ENCODE peak calls at places on chromosome 11, in five cellular contexts. Z is IMR-90, Q is mesendoderm, A is neuronal stem cell, L is H9. D is an unnamed sample.

GRCh38 chr11:11604340-11604992 is 17.3 kb downstream of the GALNT18 start:
- DNase-seq in L (no peak), A (no peak), Q (no peak), Z (no peak), D (no peak)

GRCh38 chr11:73760066-73760679 is 701 bp downstream of the RAB6A start:
- DNase-seq in Q (peak), L (peak), Z (peak), A (no peak), D (no peak)

GRCh38 chr11:12223771-12224536 is 113.6 kb downstream of the MICAL2 start:
- DNase-seq in Q (no peak), Z (peak), A (no peak), L (no peak), D (no peak)

GRCh38 chr11:8531312-8531711 is 62.7 kb downstream of the STK33 start:
- DNase-seq in Z (no peak), Q (no peak), A (no peak), L (no peak), D (no peak)

GRCh38 chr11:11975201-11976092 is 33.0 kb downstream of the DKK3 start:
- DNase-seq in L (peak), Q (peak), Z (no peak), A (no peak), D (peak)

GRCh38 chr11:60761436-60762190 is 4.9 kb downstream of the MS4A15 start:
- DNase-seq in Q (no peak), L (no peak), Z (no peak), A (no peak), D (no peak)

GRCh38 chr11:119536801-119537200 is 113.8 kb upstream of the THY1 start:
- DNase-seq in L (no peak), Z (no peak), A (no peak), Q (peak), D (no peak)

GRCh38 chr11:119367661-119368120 is 13.8 kb downstream of the USP2 start:
- DNase-seq in L (no peak), Q (no peak), Z (no peak), A (no peak), D (no peak)

GRCh38 chr11:119377961-119378667 is 3.4 kb downstream of the USP2 start:
- DNase-seq in A (no peak), L (no peak), Z (no peak), Q (peak), D (no peak)

GRCh38 chr11:94876645-94877445 is 96.5 kb downstream of the CWC15 start:
- DNase-seq in L (no peak), A (no peak), Z (peak), Q (peak), D (no peak)

GRCh38 chr11:125468852-125469251 is 27.2 kb downstream of the FEZ1 start:
- DNase-seq in Q (no peak), L (no peak), Z (no peak), A (no peak), D (no peak)

GRCh38 chr11:103384652-103385051 is 275.4 kb downstream of the DYNC2H1 start:
- DNase-seq in Q (no peak), L (no peak), Z (no peak), A (no peak), D (no peak)

GRCh38 chr11:113752932-113753331 is 20.6 kb downstream of the ZW10 start:
- DNase-seq in L (no peak), Q (no peak), Z (no peak), A (no peak), D (no peak)

GRCh38 chr11:503179-503981 is 3.7 kb downstream of the RNH1 start:
- DNase-seq in Z (peak), L (no peak), Q (no peak), A (no peak), D (no peak)

GRCh38 chr11:79507726-79508125 is 66.9 kb upstream of the TENM4 start:
- DNase-seq in Q (peak), Z (no peak), A (no peak), L (no peak), D (no peak)

GRCh38 chr11:130379276-130379675 is 49.1 kb downstream of the ADAMTS8 start:
- DNase-seq in Q (no peak), L (no peak), A (no peak), Z (no peak), D (no peak)

GRCh38 chr11:128422576-128423370 is 164.6 kb downstream of the ETS1 start:
- DNase-seq in L (no peak), Q (peak), Z (no peak), A (no peak), D (no peak)

GRCh38 chr11:63573881-63574855 is 11.0 kb upstream of the PLAAT2 start:
- DNase-seq in Z (peak), L (peak), A (no peak), Q (peak), D (no peak)

GRCh38 chr11:57800444-57801184 is 39.0 kb downstream of the CTNND1 start:
- DNase-seq in Z (peak), A (peak), Q (peak), L (peak), D (no peak)

GRCh38 chr11:111173221-111173620 is 72.3 kb upstream of the POU2AF2 start:
- DNase-seq in A (no peak), Q (no peak), L (no peak), Z (peak), D (no peak)

GRCh38 chr11:122837528-122838346 is 563 bp upstream of the CRTAM start:
- DNase-seq in Q (no peak), L (no peak), A (no peak), Z (no peak), D (no peak)

GRCh38 chr11:116787786-116788486 is at the start of gene ZPR1:
- DNase-seq in A (peak), Q (peak), L (peak), Z (peak), D (peak)

GRCh38 chr11:7154881-7155344 is 66.1 kb downstream of the RBMXL2 start:
- DNase-seq in Z (no peak), Q (no peak), A (no peak), L (no peak), D (no peak)

GRCh38 chr11:72821920-72822799 is 7.9 kb downstream of the ATG16L2 start:
- DNase-seq in Z (peak), A (peak), L (peak), Q (peak), D (peak)

GRCh38 chr11:27328602-27329001 is 34.4 kb downstream of the CCDC34 start:
- DNase-seq in Q (peak), A (no peak), L (peak), Z (no peak), D (peak)

GRCh38 chr11:70328556-70328955 is 58.1 kb downstream of the PPFIA1 start:
- DNase-seq in Z (no peak), A (no peak), Q (no peak), L (no peak), D (no peak)

GRCh38 chr11:77602385-77603105 is 12.8 kb downstream of the AQP11 start:
- DNase-seq in L (no peak), Z (peak), Q (no peak), A (no peak), D (no peak)

GRCh38 chr11:69423181-69423580 is 58.3 kb upstream of the LINC01488 start:
- DNase-seq in A (no peak), Z (no peak), L (no peak), Q (no peak), D (no peak)

GRCh38 chr11:66906077-66906929 is 49.4 kb downstream of the LRFN4 start:
- DNase-seq in A (no peak), Z (peak), Q (no peak), L (no peak), D (no peak)

GRCh38 chr11:12704049-12704448 is 29.8 kb downstream of the TEAD1 start:
- DNase-seq in Q (no peak), A (no peak), L (no peak), Z (peak), D (no peak)

GRCh38 chr11:115941044-115941443 is 436.8 kb upstream of the CADM1 start:
- DNase-seq in Z (no peak), A (no peak), Q (no peak), L (no peak), D (no peak)

GRCh38 chr11:103170865-103171264 is 61.6 kb downstream of the DYNC2H1 start:
- DNase-seq in L (no peak), Q (no peak), A (no peak), Z (peak), D (no peak)

GRCh38 chr11:63592975-63593395 is 21.2 kb downstream of the PLAAT3 start:
- DNase-seq in A (no peak), Z (peak), L (no peak), Q (peak), D (peak)

GRCh38 chr11:20226936-20227335 is 66.7 kb upstream of the DBX1 start:
- DNase-seq in Z (peak), Q (no peak), A (no peak), L (no peak), D (no peak)

GRCh38 chr11:16876053-16876752 is 137.8 kb downstream of the C11orf58 start:
- DNase-seq in L (no peak), A (no peak), Q (no peak), Z (no peak), D (no peak)

GRCh38 chr11:60699282-60699681 is at the start of gene MS4A8:
- DNase-seq in L (no peak), Z (no peak), A (no peak), Q (no peak), D (no peak)

GRCh38 chr11:69435161-69435990 is 46.1 kb upstream of the LINC01488 start:
- DNase-seq in Q (peak), L (no peak), A (no peak), Z (no peak), D (no peak)

GRCh38 chr11:12005061-12005460 is 3.4 kb downstream of the DKK3 start:
- DNase-seq in Z (no peak), L (no peak), Q (no peak), A (no peak), D (no peak)

GRCh38 chr11:96324912-96325311 is 18.1 kb downstream of the MAML2 start:
- DNase-seq in A (no peak), L (no peak), Z (peak), Q (peak), D (no peak)
- H3K4ac ChIP-seq in A (no peak), L (no peak), Z (peak), Q (peak), D (no peak)

GRCh38 chr11:44973634-44974401 is 23.1 kb upstream of the TP53I11 start:
- DNase-seq in A (no peak), L (no peak), Z (no peak), Q (peak), D (no peak)
- H3K4ac ChIP-seq in A (no peak), L (no peak), Z (no peak), Q (no peak), D (no peak)

GRCh38 chr11:86068951-86069407 is at the start of gene PICALM:
- DNase-seq in A (peak), Z (peak), L (peak), Q (peak), D (peak)
- H3K4ac ChIP-seq in A (no peak), Z (peak), L (peak), Q (peak), D (peak)

GRCh38 chr11:2932850-2933251 is 3.6 kb upstream of the PHLDA2 start:
- DNase-seq in Z (peak), L (no peak), A (no peak), Q (no peak), D (no peak)
- H3K4ac ChIP-seq in Z (peak), L (no peak), A (no peak), Q (no peak), D (no peak)

DNA sequence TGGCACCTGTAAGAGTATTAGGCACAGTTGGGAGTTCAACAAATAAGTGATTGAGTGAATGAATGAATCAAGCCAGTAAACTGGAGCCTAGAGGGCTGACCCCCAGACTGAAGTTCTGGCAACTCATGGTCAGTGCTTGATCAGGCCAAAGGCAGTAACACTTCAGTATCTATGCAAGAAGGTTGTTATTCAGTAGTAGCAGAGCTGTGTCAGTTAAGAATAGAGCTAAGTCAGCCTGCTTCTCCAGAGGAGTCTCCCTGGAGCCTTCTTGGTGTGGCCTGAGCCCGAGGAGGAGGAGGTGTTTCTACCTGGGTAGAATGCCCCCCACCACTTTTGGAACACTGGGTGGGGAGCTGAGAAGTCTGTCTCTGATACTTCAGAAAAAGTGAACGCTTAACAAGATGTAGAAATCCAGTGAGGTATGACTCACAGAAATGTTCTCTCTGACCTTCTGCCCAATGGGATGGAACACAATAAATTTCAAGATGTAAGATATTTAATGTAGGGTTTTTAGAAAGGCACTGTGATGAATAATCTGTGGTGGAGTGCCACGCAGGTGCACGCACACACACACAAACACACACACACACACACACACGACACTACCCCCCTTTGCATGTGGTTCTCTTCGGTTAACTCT is 219.9 kb downstream of the HIPK3 start:
- DNase-seq in L (no peak), Q (no peak), Z (peak), A (no peak), D (no peak)
- H3K4ac ChIP-seq in L (no peak), Q (no peak), Z (no peak), A (no peak), D (no peak)

DNA sequence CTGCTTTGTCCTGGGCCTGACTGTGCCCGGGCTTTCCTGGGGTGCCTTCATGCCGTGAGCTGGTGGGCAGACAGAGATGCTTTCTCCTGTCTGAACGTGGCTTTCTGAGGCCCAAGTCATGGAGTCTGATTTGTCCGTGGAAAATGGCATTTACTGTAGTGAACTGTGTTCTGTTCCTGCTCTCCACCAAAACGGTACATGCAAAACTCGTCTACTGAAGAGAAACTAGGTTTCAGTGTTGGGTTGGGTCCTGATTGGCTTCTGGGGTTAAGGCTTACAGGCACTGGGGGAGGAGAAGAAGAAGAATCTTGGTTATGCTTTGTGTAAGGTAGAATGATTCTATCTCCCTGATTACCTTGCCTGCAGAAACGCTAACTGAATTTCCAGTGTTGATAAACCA is 541.7 kb downstream of the NTM start:
- DNase-seq in Q (no peak), L (no peak), Z (no peak), A (no peak), D (no peak)
- H3K4ac ChIP-seq in Q (no peak), L (no peak), Z (peak), A (no peak), D (no peak)

DNA sequence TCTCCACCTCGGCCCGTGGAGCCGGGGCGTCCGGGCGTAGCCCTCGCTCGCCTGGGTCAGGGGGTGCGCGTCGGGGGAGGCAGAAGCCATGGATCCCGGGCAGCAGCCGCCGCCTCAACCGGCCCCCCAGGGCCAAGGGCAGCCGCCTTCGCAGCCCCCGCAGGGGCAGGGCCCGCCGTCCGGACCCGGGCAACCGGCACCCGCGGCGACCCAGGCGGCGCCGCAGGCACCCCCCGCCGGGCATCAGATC is 439 bp downstream of the YAP1 start:
- DNase-seq in Q (no peak), A (peak), L (no peak), Z (no peak), D (no peak)
- H3K4ac ChIP-seq in Q (peak), A (peak), L (peak), Z (peak), D (no peak)

GRCh38 chr11:65423516-65424199 is 1.1 kb downstream of the NEAT1 start:
- DNase-seq in A (no peak), Z (peak), Q (no peak), L (no peak), D (no peak)
- H3K4ac ChIP-seq in A (no peak), Z (peak), Q (no peak), L (no peak), D (no peak)

DNA sequence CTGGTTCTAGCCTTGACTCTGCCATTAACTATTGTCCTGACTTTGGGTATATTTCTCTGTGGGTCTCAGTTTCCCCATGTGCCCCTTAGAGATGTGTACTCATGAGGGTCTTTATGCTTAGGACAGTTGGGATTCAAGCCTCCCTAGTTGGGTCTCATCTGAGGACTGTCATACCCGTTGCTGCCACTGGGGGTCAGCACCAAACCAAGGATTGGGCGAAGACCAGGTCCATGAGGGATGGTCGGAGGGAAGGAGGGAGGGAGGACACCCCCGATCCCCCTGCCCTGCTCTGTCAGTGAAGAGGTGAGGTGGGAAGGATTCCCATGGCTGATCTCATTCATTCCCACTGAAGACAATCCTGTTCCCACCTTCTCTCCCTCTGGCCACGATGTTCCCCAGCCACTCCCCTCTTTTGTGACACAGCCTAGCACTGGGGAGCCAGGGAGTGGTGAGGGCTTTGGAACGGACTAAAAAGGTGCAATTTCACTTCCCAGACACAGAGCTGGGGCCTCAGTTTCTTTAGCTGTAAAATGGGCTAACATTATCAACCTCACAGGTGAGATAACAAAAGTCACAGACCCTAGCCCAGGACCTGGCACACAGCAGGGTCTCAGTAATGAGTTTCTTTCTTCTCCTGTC is 12.4 kb upstream of the KLHL35 start:
- DNase-seq in Q (peak), Z (peak), A (peak), L (peak), D (peak)
- H3K4ac ChIP-seq in Q (no peak), Z (no peak), A (no peak), L (no peak), D (no peak)